ENCODE peak calls at places on chromosome 9, in ten cellular contexts. One of them, this sample, is unnamed. For H3K4me1 and H3K9me3, the result is how much of the 10 kb centered on the place peaks cover.

GRCh38 chr9:120441446-120442279 is 138.3 kb downstream of the CDK5RAP2 start:
- DNase-seq in CD8-positive, alpha-beta memory T cell: no peak
- DNase-seq in Panc1: no peak
- DNase-seq in left lung: no peak
- DNase-seq in esophagus squamous epithelium: no peak
- DNase-seq in heart left ventricle: no peak
- DNase-seq in SJSA1: no peak
- DNase-seq in heart right ventricle: no peak
- DNase-seq in fibroblast of lung: peak
- DNase-seq in astrocyte: peak
- DNase-seq in this sample: no peak

GRCh38 chr9:134671341-134672113 is 29.9 kb downstream of the COL5A1 start:
- DNase-seq in CD8-positive, alpha-beta memory T cell: no peak
- DNase-seq in Panc1: no peak
- DNase-seq in left lung: peak
- DNase-seq in esophagus squamous epithelium: no peak
- DNase-seq in heart left ventricle: no peak
- DNase-seq in SJSA1: no peak
- DNase-seq in heart right ventricle: no peak
- DNase-seq in fibroblast of lung: no peak
- DNase-seq in astrocyte: peak
- DNase-seq in this sample: no peak

GRCh38 chr9:6644346-6645152 is 980 bp downstream of the GLDC start:
- DNase-seq in CD8-positive, alpha-beta memory T cell: peak
- DNase-seq in Panc1: no peak
- DNase-seq in left lung: no peak
- DNase-seq in esophagus squamous epithelium: no peak
- DNase-seq in heart left ventricle: no peak
- DNase-seq in SJSA1: no peak
- DNase-seq in heart right ventricle: no peak
- DNase-seq in fibroblast of lung: no peak
- DNase-seq in astrocyte: no peak
- DNase-seq in this sample: no peak

GRCh38 chr9:28363180-28363579 is 789.9 kb upstream of the C9orf72 start:
- DNase-seq in CD8-positive, alpha-beta memory T cell: no peak
- DNase-seq in Panc1: no peak
- DNase-seq in left lung: no peak
- DNase-seq in esophagus squamous epithelium: no peak
- DNase-seq in heart left ventricle: no peak
- DNase-seq in SJSA1: no peak
- DNase-seq in heart right ventricle: no peak
- DNase-seq in fibroblast of lung: no peak
- DNase-seq in astrocyte: no peak
- DNase-seq in this sample: no peak

GRCh38 chr9:97954550-97954989 is 16.6 kb upstream of the HEMGN start:
- DNase-seq in CD8-positive, alpha-beta memory T cell: peak
- DNase-seq in Panc1: peak
- DNase-seq in left lung: no peak
- DNase-seq in esophagus squamous epithelium: no peak
- DNase-seq in heart left ventricle: peak
- DNase-seq in SJSA1: no peak
- DNase-seq in heart right ventricle: no peak
- DNase-seq in fibroblast of lung: peak
- DNase-seq in astrocyte: peak
- DNase-seq in this sample: peak

GRCh38 chr9:106892632-106893031 is 29.7 kb downstream of the ZNF462 start:
- DNase-seq in CD8-positive, alpha-beta memory T cell: no peak
- DNase-seq in Panc1: peak
- DNase-seq in left lung: peak
- DNase-seq in esophagus squamous epithelium: no peak
- DNase-seq in heart left ventricle: peak
- DNase-seq in SJSA1: peak
- DNase-seq in heart right ventricle: peak
- DNase-seq in fibroblast of lung: peak
- DNase-seq in astrocyte: peak
- DNase-seq in this sample: no peak

GRCh38 chr9:134058716-134059115 is 9.1 kb downstream of the BRD3 start:
- DNase-seq in CD8-positive, alpha-beta memory T cell: no peak
- DNase-seq in Panc1: no peak
- DNase-seq in left lung: no peak
- DNase-seq in esophagus squamous epithelium: no peak
- DNase-seq in heart left ventricle: no peak
- DNase-seq in SJSA1: no peak
- DNase-seq in heart right ventricle: no peak
- DNase-seq in fibroblast of lung: no peak
- DNase-seq in astrocyte: peak
- DNase-seq in this sample: no peak

GRCh38 chr9:36780186-36780585 is 207.5 kb downstream of the MELK start:
- DNase-seq in CD8-positive, alpha-beta memory T cell: no peak
- DNase-seq in Panc1: no peak
- DNase-seq in left lung: no peak
- DNase-seq in esophagus squamous epithelium: no peak
- DNase-seq in heart left ventricle: no peak
- DNase-seq in SJSA1: no peak
- DNase-seq in heart right ventricle: no peak
- DNase-seq in fibroblast of lung: no peak
- DNase-seq in astrocyte: no peak
- DNase-seq in this sample: no peak

GRCh38 chr9:69428017-69428785 is 103.2 kb downstream of the ENTREP1 start:
- DNase-seq in CD8-positive, alpha-beta memory T cell: no peak
- DNase-seq in Panc1: no peak
- DNase-seq in left lung: no peak
- DNase-seq in esophagus squamous epithelium: no peak
- DNase-seq in heart left ventricle: no peak
- DNase-seq in SJSA1: no peak
- DNase-seq in heart right ventricle: no peak
- DNase-seq in fibroblast of lung: no peak
- DNase-seq in astrocyte: no peak
- DNase-seq in this sample: no peak

GRCh38 chr9:38339087-38339486 is 53.4 kb upstream of the ALDH1B1 start:
- DNase-seq in CD8-positive, alpha-beta memory T cell: no peak
- DNase-seq in Panc1: no peak
- DNase-seq in left lung: no peak
- DNase-seq in esophagus squamous epithelium: no peak
- DNase-seq in heart left ventricle: peak
- DNase-seq in SJSA1: no peak
- DNase-seq in heart right ventricle: peak
- DNase-seq in fibroblast of lung: peak
- DNase-seq in astrocyte: peak
- DNase-seq in this sample: no peak

GRCh38 chr9:133955821-133956411 is 36.2 kb downstream of the VAV2 start:
- DNase-seq in CD8-positive, alpha-beta memory T cell: no peak
- DNase-seq in Panc1: no peak
- DNase-seq in left lung: peak
- DNase-seq in esophagus squamous epithelium: no peak
- DNase-seq in heart left ventricle: no peak
- DNase-seq in SJSA1: no peak
- DNase-seq in heart right ventricle: no peak
- DNase-seq in fibroblast of lung: peak
- DNase-seq in astrocyte: peak
- DNase-seq in this sample: no peak

GRCh38 chr9:105662184-105663104 is at the start of gene TAL2:
- DNase-seq in CD8-positive, alpha-beta memory T cell: no peak
- DNase-seq in Panc1: no peak
- DNase-seq in left lung: no peak
- DNase-seq in esophagus squamous epithelium: no peak
- DNase-seq in heart left ventricle: no peak
- DNase-seq in SJSA1: no peak
- DNase-seq in heart right ventricle: no peak
- DNase-seq in fibroblast of lung: no peak
- DNase-seq in astrocyte: no peak
- DNase-seq in this sample: no peak

GRCh38 chr9:115254781-115255180 is 136.8 kb upstream of the TNC start:
- DNase-seq in CD8-positive, alpha-beta memory T cell: no peak
- DNase-seq in Panc1: no peak
- DNase-seq in left lung: no peak
- DNase-seq in esophagus squamous epithelium: no peak
- DNase-seq in heart left ventricle: peak
- DNase-seq in SJSA1: no peak
- DNase-seq in heart right ventricle: no peak
- DNase-seq in fibroblast of lung: no peak
- DNase-seq in astrocyte: no peak
- DNase-seq in this sample: no peak

GRCh38 chr9:20507431-20507830 is 114.9 kb downstream of the MLLT3 start:
- DNase-seq in CD8-positive, alpha-beta memory T cell: no peak
- DNase-seq in Panc1: no peak
- DNase-seq in left lung: no peak
- DNase-seq in esophagus squamous epithelium: no peak
- DNase-seq in heart left ventricle: no peak
- DNase-seq in SJSA1: no peak
- DNase-seq in heart right ventricle: no peak
- DNase-seq in fibroblast of lung: no peak
- DNase-seq in astrocyte: no peak
- DNase-seq in this sample: no peak

GRCh38 chr9:20506631-20507030 is 115.7 kb downstream of the MLLT3 start:
- DNase-seq in CD8-positive, alpha-beta memory T cell: no peak
- DNase-seq in Panc1: no peak
- DNase-seq in left lung: no peak
- DNase-seq in esophagus squamous epithelium: no peak
- DNase-seq in heart left ventricle: no peak
- DNase-seq in SJSA1: no peak
- DNase-seq in heart right ventricle: no peak
- DNase-seq in fibroblast of lung: peak
- DNase-seq in astrocyte: no peak
- DNase-seq in this sample: no peak

GRCh38 chr9:20505574-20505973 is 116.7 kb downstream of the MLLT3 start:
- DNase-seq in CD8-positive, alpha-beta memory T cell: no peak
- DNase-seq in Panc1: no peak
- DNase-seq in left lung: no peak
- DNase-seq in esophagus squamous epithelium: no peak
- DNase-seq in heart left ventricle: no peak
- DNase-seq in SJSA1: no peak
- DNase-seq in heart right ventricle: no peak
- DNase-seq in fibroblast of lung: no peak
- DNase-seq in astrocyte: no peak
- DNase-seq in this sample: no peak

GRCh38 chr9:20508242-20508641 is 114.1 kb downstream of the MLLT3 start:
- DNase-seq in CD8-positive, alpha-beta memory T cell: no peak
- DNase-seq in Panc1: no peak
- DNase-seq in left lung: no peak
- DNase-seq in esophagus squamous epithelium: no peak
- DNase-seq in heart left ventricle: no peak
- DNase-seq in SJSA1: no peak
- DNase-seq in heart right ventricle: no peak
- DNase-seq in fibroblast of lung: no peak
- DNase-seq in astrocyte: no peak
- DNase-seq in this sample: peak

DNA sequence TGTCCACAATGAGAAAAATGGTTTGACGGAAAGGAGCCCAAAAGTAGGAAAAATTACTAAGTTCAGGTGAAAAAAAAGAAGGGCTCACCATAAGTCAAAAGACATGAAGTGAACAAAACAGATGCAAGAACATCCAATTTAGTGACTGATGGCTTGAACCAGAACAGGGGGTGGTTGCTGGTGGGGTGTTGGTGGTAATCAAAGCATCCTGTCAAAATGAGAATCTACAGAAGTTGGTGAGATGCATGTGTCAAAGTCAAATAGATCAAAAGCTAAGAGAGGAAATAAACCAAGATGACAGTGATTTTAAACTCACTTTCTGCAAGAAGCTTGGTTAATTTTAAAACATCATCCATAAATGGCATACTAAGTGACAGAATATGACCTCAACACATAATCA is 117.4 kb downstream of the MLLT3 start:
- DNase-seq in CD8-positive, alpha-beta memory T cell: peak
- DNase-seq in Panc1: no peak
- DNase-seq in left lung: no peak
- DNase-seq in esophagus squamous epithelium: no peak
- DNase-seq in heart left ventricle: no peak
- DNase-seq in SJSA1: no peak
- DNase-seq in heart right ventricle: no peak
- DNase-seq in fibroblast of lung: no peak
- DNase-seq in astrocyte: no peak
- DNase-seq in this sample: peak
- H3K27ac ChIP-seq in CD8-positive, alpha-beta memory T cell: no peak
- H3K27ac ChIP-seq in Panc1: no peak
- H3K27ac ChIP-seq in left lung: no peak
- H3K27ac ChIP-seq in esophagus squamous epithelium: no peak
- H3K27ac ChIP-seq in heart left ventricle: no peak
- H3K27ac ChIP-seq in SJSA1: no peak
- H3K27ac ChIP-seq in heart right ventricle: no peak
- H3K27ac ChIP-seq in fibroblast of lung: no peak
- H3K27ac ChIP-seq in astrocyte: no peak
- H3K27ac ChIP-seq in this sample: no peak

GRCh38 chr9:33111621-33112020 is 35.1 kb upstream of the SMU1 start:
- DNase-seq in CD8-positive, alpha-beta memory T cell: no peak
- DNase-seq in Panc1: no peak
- DNase-seq in left lung: no peak
- DNase-seq in esophagus squamous epithelium: no peak
- DNase-seq in heart left ventricle: no peak
- DNase-seq in SJSA1: no peak
- DNase-seq in heart right ventricle: no peak
- DNase-seq in fibroblast of lung: no peak
- DNase-seq in astrocyte: no peak
- DNase-seq in this sample: no peak
- H3K4me1 ChIP-seq in CD8-positive, alpha-beta memory T cell: under half
- H3K4me1 ChIP-seq in Panc1: under half
- H3K4me1 ChIP-seq in left lung: under half
- H3K4me1 ChIP-seq in esophagus squamous epithelium: under half
- H3K4me1 ChIP-seq in heart left ventricle: under half
- H3K4me1 ChIP-seq in SJSA1: under half
- H3K4me1 ChIP-seq in heart right ventricle: half or more
- H3K4me1 ChIP-seq in fibroblast of lung: under half
- H3K4me1 ChIP-seq in astrocyte: under half
- H3K4me1 ChIP-seq in this sample: under half

DNA sequence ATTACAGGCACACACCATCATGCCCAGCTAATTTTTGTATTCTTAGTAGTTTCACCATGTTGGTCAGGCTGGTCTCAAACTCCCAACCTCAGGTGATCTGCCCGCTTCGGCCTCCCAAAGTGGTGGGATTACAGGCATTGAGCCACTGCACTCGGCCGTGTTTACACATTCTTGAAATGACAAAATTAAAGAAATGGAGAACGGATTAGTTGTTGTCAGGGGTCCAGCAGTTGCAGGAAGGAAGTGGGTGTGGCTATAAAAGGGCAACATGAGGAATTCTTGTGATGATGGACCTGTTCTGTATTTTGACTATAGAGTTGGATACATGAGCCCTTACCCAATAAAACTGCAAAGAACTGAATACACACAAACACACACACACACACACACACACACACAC is 17.3 kb downstream of the PPP6C start:
- DNase-seq in CD8-positive, alpha-beta memory T cell: no peak
- DNase-seq in Panc1: no peak
- DNase-seq in left lung: no peak
- DNase-seq in esophagus squamous epithelium: no peak
- DNase-seq in heart left ventricle: no peak
- DNase-seq in SJSA1: no peak
- DNase-seq in heart right ventricle: no peak
- DNase-seq in fibroblast of lung: peak
- DNase-seq in astrocyte: no peak
- DNase-seq in this sample: no peak
- H3K9me3 ChIP-seq in CD8-positive, alpha-beta memory T cell: under half
- H3K9me3 ChIP-seq in Panc1: under half
- H3K9me3 ChIP-seq in left lung: under half
- H3K9me3 ChIP-seq in esophagus squamous epithelium: under half
- H3K9me3 ChIP-seq in heart left ventricle: under half
- H3K9me3 ChIP-seq in SJSA1: under half
- H3K9me3 ChIP-seq in heart right ventricle: under half
- H3K9me3 ChIP-seq in fibroblast of lung: under half
- H3K9me3 ChIP-seq in astrocyte: under half
- H3K9me3 ChIP-seq in this sample: under half

GRCh38 chr9:128001411-128002298 is 20.9 kb upstream of the EEIG1 start:
- DNase-seq in CD8-positive, alpha-beta memory T cell: no peak
- DNase-seq in Panc1: no peak
- DNase-seq in left lung: no peak
- DNase-seq in esophagus squamous epithelium: no peak
- DNase-seq in heart left ventricle: no peak
- DNase-seq in SJSA1: peak
- DNase-seq in heart right ventricle: no peak
- DNase-seq in fibroblast of lung: peak
- DNase-seq in astrocyte: peak
- DNase-seq in this sample: no peak
- H3K27ac ChIP-seq in CD8-positive, alpha-beta memory T cell: peak
- H3K27ac ChIP-seq in Panc1: peak
- H3K27ac ChIP-seq in left lung: no peak
- H3K27ac ChIP-seq in esophagus squamous epithelium: peak
- H3K27ac ChIP-seq in heart left ventricle: no peak
- H3K27ac ChIP-seq in SJSA1: peak
- H3K27ac ChIP-seq in heart right ventricle: no peak
- H3K27ac ChIP-seq in fibroblast of lung: peak
- H3K27ac ChIP-seq in astrocyte: peak
- H3K27ac ChIP-seq in this sample: no peak